ENCODE peak calls at places on chromosomes 7 and 10, in six cellular contexts. C is H54, P is tibial nerve, Y is upper lobe of left lung, R is lower leg skin, H is stomach. X is an unnamed sample.

GRCh38 chr10:62804384-62805138 is at the start of gene ADO:
- DNase-seq in C (peak; percentile 92), P (peak; percentile 59), Y (peak; percentile 88), R (peak; percentile 95), H (peak; percentile 85), X (peak; percentile 88)

GRCh38 chr10:63236113-63236935 is 103.2 kb downstream of the NRBF2 start:
- DNase-seq in C (peak; percentile 40), P (no peak), Y (no peak), R (no peak), H (no peak), X (no peak)

GRCh38 chr10:91313761-91314520 is 93.5 kb downstream of the PCGF5 start:
- DNase-seq in C (no peak), P (no peak), Y (no peak), R (no peak), H (no peak), X (no peak)

GRCh38 chr10:29532256-29532878 is 102.4 kb downstream of the SVIL start:
- DNase-seq in C (no peak), P (no peak), Y (no peak), R (peak; percentile 59), H (no peak), X (no peak)

GRCh38 chr10:83706120-83706519 is 433.2 kb upstream of the GHITM start:
- DNase-seq in C (no peak), P (no peak), Y (no peak), R (no peak), H (no peak), X (no peak)

GRCh38 chr7:102833343-102833742 is 79.5 kb upstream of the LRRC17 start:
- DNase-seq in C (no peak), P (no peak), Y (no peak), R (no peak), H (no peak), X (no peak)

GRCh38 chr10:75736889-75737610 is 305.6 kb downstream of the LRMDA start:
- DNase-seq in C (no peak), P (no peak), Y (no peak), R (no peak), H (no peak), X (no peak)

GRCh38 chr10:50972591-50972990 is 87.2 kb upstream of the A1CF start:
- DNase-seq in C (no peak), P (no peak), Y (no peak), R (no peak), H (peak; percentile 30), X (no peak)

GRCh38 chr10:112348759-112349158 is 25.2 kb upstream of the ACSL5 start:
- DNase-seq in C (no peak), P (no peak), Y (no peak), R (no peak), H (no peak), X (no peak)

GRCh38 chr10:30463944-30464451 is 30.0 kb downstream of the MAP3K8 start:
- DNase-seq in C (no peak), P (no peak), Y (no peak), R (no peak), H (no peak), X (no peak)

GRCh38 chr10:38007551-38007950 is 2.9 kb upstream of the ZNF33A start:
- DNase-seq in C (no peak), P (no peak), Y (no peak), R (no peak), H (no peak), X (no peak)

GRCh38 chr7:43071604-43072003 is 40.8 kb upstream of the HECW1 start:
- DNase-seq in C (no peak), P (no peak), Y (no peak), R (no peak), H (no peak), X (no peak)

GRCh38 chr10:72049969-72050781 is 38.2 kb downstream of the SPOCK2 start:
- DNase-seq in C (no peak), P (no peak), Y (no peak), R (no peak), H (no peak), X (no peak)

GRCh38 chr10:113891476-113891875 is 37.0 kb downstream of the NHLRC2 start:
- DNase-seq in C (no peak), P (no peak), Y (no peak), R (no peak), H (no peak), X (no peak)

GRCh38 chr10:95333997-95334792 is 43.4 kb upstream of the PDLIM1 start:
- DNase-seq in C (peak; percentile 79), P (no peak), Y (peak; percentile 56), R (peak; percentile 92), H (peak; percentile 65), X (peak; percentile 40)

GRCh38 chr7:99005776-99006175 is 127.4 kb downstream of the TRRAP start:
- DNase-seq in C (no peak), P (no peak), Y (no peak), R (peak; percentile 84), H (no peak), X (peak; percentile 9)

GRCh38 chr7:25850730-25851129 is 301.3 kb upstream of the NFE2L3 start:
- DNase-seq in C (no peak), P (no peak), Y (no peak), R (no peak), H (no peak), X (no peak)

GRCh38 chr10:91983403-91983802 is 59.8 kb downstream of the BTAF1 start:
- DNase-seq in C (no peak), P (no peak), Y (no peak), R (no peak), H (no peak), X (no peak)

GRCh38 chr10:97647556-97647955 is 7.1 kb downstream of the PI4K2A start:
- DNase-seq in C (peak; percentile 47), P (no peak), Y (no peak), R (no peak), H (no peak), X (no peak)

GRCh38 chr7:27586825-27587224 is 75.9 kb downstream of the HIBADH start:
- DNase-seq in C (no peak), P (no peak), Y (no peak), R (no peak), H (no peak), X (peak; percentile 22)

GRCh38 chr7:15577600-15577999 is 15.8 kb upstream of the AGMO start:
- DNase-seq in C (no peak), P (no peak), Y (no peak), R (no peak), H (no peak), X (no peak)

GRCh38 chr10:132554991-132555647 is 17.5 kb downstream of the INPP5A start:
- DNase-seq in C (no peak), P (no peak), Y (peak; percentile 78), R (no peak), H (peak; percentile 52), X (no peak)
- TF ChIP-seq POLR2A in C (no peak), P (no peak), Y (no peak), R (no peak), H (no peak), X (no peak)

GRCh38 chr7:107924841-107925490 is 34.0 kb downstream of the DLD start:
- DNase-seq in C (no peak), P (no peak), Y (no peak), R (no peak), H (no peak), X (no peak)
- TF ChIP-seq POLR2A in C (no peak), P (no peak), Y (no peak), R (no peak), H (no peak), X (no peak)

GRCh38 chr10:73625004-73625883 is 16.0 kb downstream of the MYOZ1 start:
- DNase-seq in C (peak; percentile 65), P (no peak), Y (no peak), R (no peak), H (no peak), X (no peak)

GRCh38 chr10:73629165-73629564 is 12.1 kb downstream of the MYOZ1 start:
- DNase-seq in C (no peak), P (no peak), Y (no peak), R (no peak), H (no peak), X (no peak)

GRCh38 chr10:73627300-73627699 is 14.0 kb downstream of the MYOZ1 start:
- DNase-seq in C (no peak), P (no peak), Y (no peak), R (no peak), H (no peak), X (no peak)

GRCh38 chr10:73628405-73628804 is 12.9 kb downstream of the MYOZ1 start:
- DNase-seq in C (no peak), P (no peak), Y (no peak), R (no peak), H (no peak), X (no peak)

DNA sequence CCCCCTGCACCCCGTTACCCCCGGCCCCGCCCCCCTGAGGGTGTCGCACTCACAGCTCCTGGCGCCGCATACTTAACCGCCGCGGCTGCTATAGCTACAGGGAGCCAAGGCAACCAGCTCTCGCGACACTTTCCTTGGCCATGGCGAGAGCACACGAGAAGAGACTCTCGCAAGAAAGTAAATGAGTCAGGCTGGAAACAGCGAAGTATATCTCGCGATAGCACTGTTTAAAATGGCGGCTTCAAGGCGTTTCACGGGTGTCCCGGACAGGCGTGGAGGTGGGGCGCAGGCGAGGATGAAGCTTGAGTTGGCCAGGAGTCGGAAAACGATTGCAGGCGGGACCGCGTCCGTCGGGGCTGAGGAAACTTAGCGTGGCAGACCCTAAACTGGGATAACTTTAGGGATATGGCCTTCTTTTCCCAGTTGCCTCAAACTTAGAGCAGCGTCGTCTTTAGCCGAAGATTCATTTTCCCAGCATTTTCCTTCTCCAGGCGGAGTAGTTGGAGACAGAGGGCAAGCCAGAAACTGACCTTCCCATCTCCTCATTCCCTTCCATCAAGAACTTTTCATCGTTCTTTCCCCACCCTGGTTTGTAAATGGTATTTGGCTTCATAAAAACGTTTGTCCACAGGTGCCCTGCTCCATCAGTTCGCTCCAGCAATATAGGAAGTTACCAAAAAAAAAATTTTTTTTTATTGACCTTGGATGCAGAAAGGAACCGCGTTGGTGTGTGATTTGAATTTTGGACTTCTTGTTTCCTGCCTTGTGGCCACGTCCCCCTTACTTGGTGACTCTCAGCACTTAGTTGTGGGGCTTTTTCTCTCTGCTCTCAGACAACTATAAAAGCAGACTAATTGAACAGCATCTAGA is 15.2 kb downstream of the MYOZ1 start:
- DNase-seq in C (peak; percentile 98), P (peak; percentile 91), Y (peak; percentile 98), R (peak; percentile 98), H (peak; percentile 97), X (peak; percentile 89)
- TF ChIP-seq POLR2A in C (peak; percentile 70), P (no peak), Y (peak; percentile 72), R (no peak), H (no peak), X (no peak)

GRCh38 chr7:139871276-139871675 is 42.2 kb downstream of the TBXAS1 start:
- DNase-seq in C (no peak), P (no peak), Y (no peak), R (peak; percentile 39), H (no peak), X (no peak)

GRCh38 chr7:139876622-139877283 is 47.7 kb downstream of the TBXAS1 start:
- DNase-seq in C (no peak), P (no peak), Y (no peak), R (no peak), H (no peak), X (no peak)

GRCh38 chr7:139871820-139872219 is 42.8 kb downstream of the TBXAS1 start:
- DNase-seq in C (no peak), P (no peak), Y (no peak), R (no peak), H (no peak), X (no peak)

GRCh38 chr7:139873593-139874374 is 44.7 kb downstream of the TBXAS1 start:
- DNase-seq in C (no peak), P (no peak), Y (no peak), R (peak; percentile 17), H (no peak), X (no peak)

GRCh38 chr7:139875821-139876241 is 46.8 kb downstream of the TBXAS1 start:
- DNase-seq in C (no peak), P (no peak), Y (peak; percentile 56), R (peak; percentile 32), H (no peak), X (no peak)
- TF ChIP-seq POLR2A in C (no peak), P (no peak), Y (peak; percentile 13), R (no peak), H (no peak), X (no peak)

GRCh38 chr7:81439591-81439990 is 330.3 kb downstream of the HGF start:
- DNase-seq in C (no peak), P (no peak), Y (no peak), R (no peak), H (no peak), X (no peak)
- TF ChIP-seq POLR2A in C (no peak), P (no peak), Y (no peak), R (no peak), H (no peak), X (no peak)